ENCODE peak calls at places on chromosomes 3 and 15, in four cellular contexts. D is IMR-90, E is K562, W is GM12878. Y is an unnamed sample. For H3K9me3, the result is how much of the 10 kb centered on the place peaks cover.

GRCh38 chr3:190036631-190037030 is 84.1 kb downstream of the P3H2 start:
- DNase-seq in D (peak), E (no peak), W (no peak), Y (no peak)

GRCh38 chr15:56736308-56736707 is 3.0 kb upstream of the ZNF280D start:
- DNase-seq in D (peak), E (peak), W (no peak), Y (peak)

GRCh38 chr15:54707805-54708752 is 488.7 kb downstream of the RSL24D1 start:
- DNase-seq in D (no peak), E (no peak), W (no peak), Y (no peak)

GRCh38 chr15:32646304-32646703 is 4.8 kb downstream of the SCG5 start:
- DNase-seq in D (no peak), E (no peak), W (no peak), Y (no peak)

GRCh38 chr3:65027335-65027734 is 339.5 kb upstream of the ADAMTS9 start:
- DNase-seq in D (no peak), E (no peak), W (no peak), Y (no peak)

GRCh38 chr3:39344746-39345344 is 15.3 kb downstream of the CCR8 start:
- DNase-seq in D (no peak), E (no peak), W (no peak), Y (no peak)

GRCh38 chr15:56251315-56252091 is 7.8 kb upstream of the RFX7 start:
- DNase-seq in D (no peak), E (peak), W (no peak), Y (no peak)

GRCh38 chr15:93948728-93949127 is 282.6 kb upstream of the MCTP2 start:
- DNase-seq in D (no peak), E (no peak), W (no peak), Y (no peak)

GRCh38 chr3:62184559-62184958 is 188.8 kb downstream of the FEZF2 start:
- DNase-seq in D (no peak), E (no peak), W (no peak), Y (no peak)

GRCh38 chr15:76178321-76178720 is 118.5 kb downstream of the TMEM266 start:
- DNase-seq in D (no peak), E (no peak), W (no peak), Y (no peak)

GRCh38 chr15:76176487-76177085 is 116.8 kb downstream of the TMEM266 start:
- DNase-seq in D (no peak), E (no peak), W (no peak), Y (no peak)

GRCh38 chr15:76176059-76176458 is 116.3 kb downstream of the TMEM266 start:
- DNase-seq in D (no peak), E (no peak), W (no peak), Y (no peak)

GRCh38 chr15:76179023-76179422 is 119.2 kb downstream of the TMEM266 start:
- DNase-seq in D (no peak), E (no peak), W (no peak), Y (no peak)

DNA sequence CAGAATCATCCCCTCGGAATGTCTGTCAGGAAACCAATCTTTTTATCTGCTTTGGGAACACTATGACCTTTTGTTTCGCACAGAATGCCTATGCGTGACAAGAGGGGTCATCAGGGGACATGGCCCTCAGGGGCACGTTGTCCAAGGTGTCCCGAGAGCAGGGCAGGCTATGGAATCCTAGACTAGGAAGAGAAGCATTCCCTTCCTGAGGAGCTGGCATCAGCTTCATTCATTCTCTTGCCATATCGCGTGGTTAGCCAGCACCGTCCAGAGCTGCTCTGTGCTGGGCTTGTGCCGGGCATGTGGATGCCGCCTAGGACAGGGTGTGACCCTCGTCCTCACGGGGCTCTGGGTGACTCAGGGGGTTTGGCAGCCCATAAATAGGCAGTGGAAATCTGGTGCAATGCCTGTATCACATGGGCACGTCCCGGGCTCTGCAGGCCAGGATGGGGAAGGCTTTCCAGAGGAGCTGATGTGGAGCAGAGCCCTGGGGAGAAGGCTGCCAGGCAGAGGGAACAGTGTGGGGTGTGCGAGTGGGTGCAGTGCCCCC is 117.8 kb downstream of the TMEM266 start:
- DNase-seq in D (peak), E (no peak), W (no peak), Y (no peak)
- TF ChIP-seq FOS in D (no peak), E (no peak), W (no peak), Y (no peak)

GRCh38 chr3:43709022-43709421 is 18.3 kb downstream of the ABHD5 start:
- DNase-seq in D (peak), E (no peak), W (no peak), Y (no peak)
- H3K9me3 ChIP-seq in D (under half), E (under half), W (under half), Y (under half)

GRCh38 chr3:34856081-34856480 is 783.2 kb upstream of the ARPP21 start:
- DNase-seq in D (no peak), E (no peak), W (no peak), Y (no peak)

GRCh38 chr3:34859741-34860140 is 779.6 kb upstream of the ARPP21 start:
- DNase-seq in D (no peak), E (no peak), W (no peak), Y (no peak)

GRCh38 chr3:34858067-34858466 is 781.3 kb upstream of the ARPP21 start:
- DNase-seq in D (no peak), E (no peak), W (no peak), Y (no peak)

DNA sequence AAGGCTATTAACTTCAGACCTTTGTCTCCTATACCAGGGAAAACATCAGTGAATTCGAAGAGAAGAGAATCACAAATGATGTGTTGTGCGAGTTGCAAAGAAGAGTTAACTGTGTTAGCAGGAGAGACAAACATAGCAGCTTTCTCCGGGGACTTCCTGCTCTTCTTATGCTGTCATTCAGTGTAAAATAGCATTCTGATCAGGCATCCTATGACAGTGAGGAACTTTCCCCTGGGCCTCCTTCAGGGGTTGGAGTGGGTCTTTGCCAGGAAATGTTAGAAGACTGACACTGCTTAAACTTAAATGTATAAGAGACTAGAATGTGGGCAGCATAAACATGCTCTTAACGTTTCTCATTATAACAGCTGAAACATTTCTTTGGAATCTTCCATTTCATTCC is 782.7 kb upstream of the ARPP21 start:
- DNase-seq in D (no peak), E (no peak), W (no peak), Y (no peak)
- TF ChIP-seq FOS in D (no peak), E (no peak), W (no peak), Y (no peak)

GRCh38 chr15:87722941-87723691 is 533.4 kb downstream of the NTRK3 start:
- DNase-seq in D (peak), E (no peak), W (no peak), Y (no peak)
- H3K9me3 ChIP-seq in D (under half), E (under half), W (under half), Y (under half)

GRCh38 chr15:23572844-23573243 is 7.4 kb downstream of the MKRN3 start:
- DNase-seq in D (no peak), E (peak), W (no peak), Y (no peak)

GRCh38 chr15:23566070-23567050 is 886 bp downstream of the MKRN3 start:
- DNase-seq in D (no peak), E (peak), W (no peak), Y (peak)

GRCh38 chr15:23567921-23568320 is 2.4 kb downstream of the MKRN3 start:
- DNase-seq in D (no peak), E (no peak), W (no peak), Y (no peak)

GRCh38 chr15:23569513-23569912 is 4.0 kb downstream of the MKRN3 start:
- DNase-seq in D (no peak), E (no peak), W (no peak), Y (no peak)

GRCh38 chr15:23570466-23570865 is 5.0 kb downstream of the MKRN3 start:
- DNase-seq in D (no peak), E (no peak), W (no peak), Y (no peak)
- TF ChIP-seq FOS in D (no peak), E (no peak), W (no peak), Y (no peak)

DNA sequence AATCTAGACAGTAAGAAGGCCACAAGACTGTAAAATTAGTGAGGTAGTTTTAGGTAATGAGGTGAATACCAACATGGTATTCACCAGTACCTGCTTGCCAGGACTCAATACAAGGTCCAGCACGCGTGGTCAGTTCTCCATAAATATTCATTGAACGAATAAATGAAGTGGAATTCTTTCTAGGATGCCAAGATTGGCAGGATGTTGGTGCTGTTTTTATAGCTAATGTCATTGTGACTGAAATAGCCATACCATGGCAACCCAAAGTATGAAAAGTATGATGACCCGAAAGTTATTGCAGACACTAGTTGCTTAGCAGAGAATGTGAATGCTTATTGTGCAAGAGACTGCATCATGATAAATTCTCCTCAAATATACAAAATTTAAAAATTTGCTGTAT is 307.2 kb downstream of the KCNH8 start:
- DNase-seq in D (no peak), E (no peak), W (no peak), Y (no peak)
- H3K9me3 ChIP-seq in D (under half), E (under half), W (under half), Y (under half)

DNA sequence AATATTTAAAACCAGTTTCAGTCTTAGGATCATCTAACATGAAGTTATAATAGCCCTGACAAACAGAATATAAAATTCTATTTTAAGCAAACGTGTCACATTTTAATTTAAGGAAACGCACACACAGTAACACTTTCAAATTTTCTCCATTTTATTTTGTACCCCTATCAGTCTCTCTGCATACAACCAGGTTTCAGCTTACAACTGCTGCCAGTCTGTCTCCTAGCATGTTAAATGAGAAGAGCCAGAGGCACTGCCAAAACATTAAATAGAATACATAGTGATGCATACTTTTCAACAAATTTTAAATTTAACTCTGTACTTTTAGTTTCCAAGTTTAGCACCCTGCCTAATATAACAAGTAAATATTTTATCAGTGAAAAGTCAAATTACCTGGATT is 60.8 kb downstream of the UACA start:
- DNase-seq in D (no peak), E (no peak), W (no peak), Y (no peak)
- TF ChIP-seq FOS in D (no peak), E (no peak), W (no peak), Y (no peak)

Y was measured in endothelial cell of umbilical vein.